ENCODE peak calls at places on chromosome X, in four cellular contexts. S is WTC11, G is GM12878, P is K562. Q is an unnamed sample.

GRCh38 chrX:118723376-118723775 is 4.0 kb upstream of the IL13RA1 start:
- DNase-seq in S (no peak), G (no peak), P (no peak), Q (no peak)

GRCh38 chrX:41350150-41350975 is 16.4 kb downstream of the DDX3X start:
- DNase-seq in S (no peak), G (no peak), P (no peak), Q (no peak)

GRCh38 chrX:56281789-56282188 is 49.6 kb downstream of the KLF8 start:
- DNase-seq in S (no peak), G (no peak), P (no peak), Q (peak; percentile 8)

GRCh38 chrX:75131973-75132627 is 24.0 kb downstream of the ABCB7 start:
- DNase-seq in S (no peak), G (no peak), P (no peak), Q (no peak)

GRCh38 chrX:121308276-121308805 is 260.9 kb downstream of the GLUD2 start:
- DNase-seq in S (peak; percentile 9), G (peak; percentile 68), P (peak; percentile 13), Q (peak; percentile 6)

GRCh38 chrX:19381326-19381725 is 37.6 kb downstream of the PDHA1 start:
- DNase-seq in S (no peak), G (no peak), P (no peak), Q (no peak)

GRCh38 chrX:82765806-82766205 is 742.3 kb upstream of the POU3F4 start:
- DNase-seq in S (no peak), G (no peak), P (no peak), Q (no peak)

GRCh38 chrX:86148024-86148511 is at the start of gene DACH2:
- DNase-seq in S (peak; percentile 87), G (no peak), P (peak; percentile 25), Q (peak; percentile 40)

GRCh38 chrX:71191253-71191652 is 31.8 kb upstream of the GJB1 start:
- DNase-seq in S (no peak), G (no peak), P (no peak), Q (no peak)

GRCh38 chrX:83416273-83416672 is 91.8 kb upstream of the POU3F4 start:
- DNase-seq in S (no peak), G (no peak), P (no peak), Q (no peak)

GRCh38 chrX:71872542-71873458 is 37.8 kb upstream of the NHSL2 start:
- DNase-seq in S (no peak), G (no peak), P (no peak), Q (no peak)

GRCh38 chrX:12159799-12160198 is 21.5 kb downstream of the FRMPD4 start:
- DNase-seq in S (no peak), G (no peak), P (no peak), Q (no peak)

GRCh38 chrX:19543951-19544359 is 28.6 kb upstream of the MAP3K15 start:
- DNase-seq in S (no peak), G (no peak), P (no peak), Q (no peak)

GRCh38 chrX:19990225-19990518 is 689 bp downstream of the BCLAF3 start:
- DNase-seq in S (no peak), G (no peak), P (no peak), Q (no peak)

GRCh38 chrX:41921492-41922124 is 1.7 kb downstream of the CASK start:
- DNase-seq in S (no peak), G (peak; percentile 45), P (no peak), Q (peak; percentile 37)

GRCh38 chrX:2351321-2351720 is 149.5 kb downstream of the DHRSX start:
- DNase-seq in S (no peak), G (no peak), P (no peak), Q (no peak)

GRCh38 chrX:39721570-39722279 is 376.0 kb downstream of the BCOR start:
- DNase-seq in S (no peak), G (no peak), P (no peak), Q (no peak)

GRCh38 chrX:125505207-125505606 is 185.5 kb downstream of the TEX13C start:
- DNase-seq in S (no peak), G (no peak), P (no peak), Q (no peak)

GRCh38 chrX:120311632-120312000 is 355 bp upstream of the TMEM255A start:
- DNase-seq in S (no peak), G (no peak), P (no peak), Q (no peak)

GRCh38 chrX:24494544-24495113 is 29.5 kb downstream of the PDK3 start:
- DNase-seq in S (no peak), G (no peak), P (no peak), Q (peak; percentile 75)

GRCh38 chrX:153642655-153643430 is 4.2 kb upstream of the DUSP9 start:
- DNase-seq in S (no peak), G (no peak), P (no peak), Q (no peak)

GRCh38 chrX:40153335-40154221 is 55.8 kb upstream of the BCOR start:
- DNase-seq in S (peak; percentile 26), G (no peak), P (peak; percentile 64), Q (no peak)

GRCh38 chrX:68719181-68719903 is 71.9 kb downstream of the STARD8 start:
- DNase-seq in S (no peak), G (no peak), P (no peak), Q (no peak)

GRCh38 chrX:41779058-41779564 is 55.1 kb downstream of the GPR82 start:
- DNase-seq in S (no peak), G (no peak), P (no peak), Q (peak; percentile 16)

GRCh38 chrX:122641826-122642225 is 542.3 kb upstream of the GRIA3 start:
- DNase-seq in S (no peak), G (no peak), P (no peak), Q (no peak)
- TF ChIP-seq ETV6 in S (no peak), G (no peak), P (no peak), Q (no peak)

GRCh38 chrX:45434231-45434630 is 233.6 kb upstream of the DIPK2B start:
- DNase-seq in S (no peak), G (no peak), P (no peak), Q (no peak)

DNA sequence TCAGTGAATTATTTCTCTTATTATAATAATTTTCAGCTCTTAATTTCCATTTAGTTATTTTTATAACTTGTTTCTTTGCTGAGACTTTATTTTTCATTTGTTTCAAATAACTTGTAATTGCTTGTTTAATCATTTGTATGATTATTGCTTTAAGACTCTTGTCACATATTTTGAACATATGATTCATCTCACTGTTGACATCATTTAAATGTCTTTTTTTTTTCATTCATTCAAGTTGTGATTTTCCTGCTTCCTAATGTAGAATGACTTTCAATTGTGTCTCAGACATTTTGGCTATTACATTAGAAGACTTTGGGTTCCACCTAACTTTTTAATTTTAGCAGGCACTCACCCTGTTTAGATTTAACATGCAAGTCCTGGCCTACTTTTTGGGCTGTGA is 234.8 kb upstream of the DIPK2B start:
- DNase-seq in S (no peak), G (no peak), P (no peak), Q (no peak)
- TF ChIP-seq ETV6 in S (no peak), G (no peak), P (no peak), Q (no peak)

GRCh38 chrX:124388562-124388961 is 42.2 kb downstream of the SH2D1A start:
- DNase-seq in S (peak; percentile 20), G (no peak), P (peak; percentile 42), Q (peak; percentile 9)
- TF ChIP-seq ETV6 in S (no peak), G (no peak), P (no peak), Q (no peak)

DNA sequence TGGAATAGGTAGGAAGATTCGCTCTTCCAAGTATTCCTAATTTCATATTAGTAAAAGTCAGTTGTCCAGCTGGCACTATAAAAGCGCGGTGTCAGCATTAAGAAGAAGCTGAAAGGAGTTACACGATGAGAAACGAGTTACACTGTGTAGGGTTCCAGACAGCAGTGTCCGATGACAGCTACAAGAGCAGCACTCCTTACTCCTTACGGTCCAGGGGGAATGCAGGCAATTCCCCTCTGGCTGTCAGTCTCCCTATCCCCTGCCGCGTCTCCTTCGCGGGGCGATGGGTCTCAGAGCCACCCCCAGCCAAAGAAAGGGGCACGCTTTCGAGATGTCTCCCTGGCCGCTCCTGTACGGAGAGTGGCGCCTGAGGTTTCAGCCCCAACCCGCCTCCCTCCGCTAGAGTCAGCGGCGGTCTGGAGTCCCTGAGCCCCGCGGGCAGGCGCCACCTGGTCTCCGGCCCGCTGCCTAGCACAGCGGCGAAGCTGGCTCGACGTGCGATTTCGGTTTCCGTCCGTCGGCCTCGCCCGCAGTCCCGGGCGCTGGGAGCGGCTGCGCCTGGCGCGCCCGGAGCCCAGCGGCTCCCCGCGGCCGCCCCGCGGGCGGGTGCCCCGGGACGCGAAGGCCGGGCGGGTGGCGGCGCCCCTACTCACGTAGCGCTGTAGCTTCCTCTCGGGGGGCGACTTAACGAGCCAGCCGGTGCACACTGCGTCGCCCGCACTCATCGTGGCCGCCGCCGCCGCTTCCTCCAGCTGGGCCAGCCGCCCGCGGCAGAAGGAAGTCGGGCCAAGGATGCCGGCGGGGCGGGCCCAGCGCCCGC is at the start of gene GAB3:
- DNase-seq in S (peak; percentile 41), G (no peak), P (no peak), Q (no peak)
- TF ChIP-seq ETV6 in S (no peak), G (no peak), P (no peak), Q (no peak)

GRCh38 chrX:22164770-22165388 is 107.8 kb upstream of the CBLL2 start:
- DNase-seq in S (no peak), G (no peak), P (no peak), Q (no peak)
- TF ChIP-seq ETV6 in S (no peak), G (no peak), P (no peak), Q (no peak)

GRCh38 chrX:53085661-53086229 is 3.6 kb downstream of the TSPYL2 start:
- DNase-seq in S (no peak), G (no peak), P (no peak), Q (no peak)

GRCh38 chrX:53086464-53086863 is 4.3 kb downstream of the TSPYL2 start:
- DNase-seq in S (no peak), G (no peak), P (no peak), Q (no peak)

GRCh38 chrX:53082773-53083616 is 828 bp downstream of the TSPYL2 start:
- DNase-seq in S (no peak), G (no peak), P (no peak), Q (no peak)

GRCh38 chrX:53084043-53084570 is 1.9 kb downstream of the TSPYL2 start:
- DNase-seq in S (no peak), G (no peak), P (no peak), Q (no peak)

GRCh38 chrX:53084863-53085262 is 2.7 kb downstream of the TSPYL2 start:
- DNase-seq in S (no peak), G (no peak), P (no peak), Q (no peak)
- TF ChIP-seq ETV6 in S (no peak), G (no peak), P (no peak), Q (no peak)

DNA sequence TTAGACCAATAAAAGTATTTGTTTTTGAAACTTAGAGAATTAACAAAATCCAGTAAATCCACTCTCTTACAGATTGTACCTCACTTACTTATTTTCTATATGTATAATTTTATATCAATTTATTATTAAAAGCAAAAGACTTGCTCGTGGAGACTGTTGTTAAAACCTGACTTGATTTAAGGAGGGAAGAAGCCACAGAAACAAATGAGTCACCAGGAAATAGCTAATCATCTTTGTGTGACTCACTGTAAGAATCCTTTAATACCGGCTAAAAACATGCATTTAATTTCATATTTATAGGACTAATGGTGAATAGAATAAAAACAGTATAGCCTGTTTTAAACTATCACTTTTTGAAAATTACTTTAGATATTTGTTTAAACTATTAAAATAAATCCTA is 29.9 kb upstream of the UBE2NL start:
- DNase-seq in S (no peak), G (no peak), P (no peak), Q (no peak)
- TF ChIP-seq ETV6 in S (no peak), G (no peak), P (no peak), Q (no peak)